ENCODE peak calls at places on chromosomes 4 and X, in eight cellular contexts. C, T, B, S, F, G, K and L are unnamed samples.

GRCh38 chr4:64538219-64538618 is 129.0 kb upstream of the TECRL start:
- DNase-seq in T (no peak), S (no peak), K (no peak), C (no peak), G (no peak), F (no peak), B (no peak), L (no peak)

GRCh38 chr4:68905598-68906237 is 45.9 kb downstream of the UGT2A3 start:
- DNase-seq in C (no peak), S (no peak), T (no peak), K (no peak), B (no peak), F (no peak), G (no peak), L (no peak)

GRCh38 chr4:142098900-142099299 is 462.5 kb downstream of the IL15 start:
- DNase-seq in F (no peak), C (no peak), K (no peak), G (no peak), B (no peak), T (no peak), S (no peak), L (no peak)

GRCh38 chr4:72111863-72112262 is 80.1 kb downstream of the NPFFR2 start:
- DNase-seq in F (no peak), S (no peak), C (no peak), T (no peak), B (no peak), G (no peak), K (no peak), L (no peak)

GRCh38 chr4:108889696-108890475 is 127.0 kb upstream of the ETNPPL start:
- DNase-seq in S (no peak), G (no peak), K (no peak), C (no peak), F (no peak), B (no peak), T (no peak), L (peak; percentile 22)

GRCh38 chrX:14027511-14028019 is 2.1 kb downstream of the GEMIN8 start:
- DNase-seq in T (no peak), K (no peak), B (peak; percentile 81), F (no peak), S (no peak), G (no peak), C (peak; percentile 96), L (no peak)

GRCh38 chrX:69741706-69742105 is 125.8 kb downstream of the EDA start:
- DNase-seq in S (no peak), K (no peak), G (no peak), T (no peak), B (no peak), F (no peak), C (peak; percentile 17), L (no peak)

GRCh38 chrX:65581661-65582339 is 47.2 kb upstream of the LAS1L start:
- DNase-seq in B (peak; percentile 79), S (no peak), F (no peak), G (peak; percentile 70), C (peak; percentile 68), T (peak; percentile 28), K (peak; percentile 58), L (no peak)

GRCh38 chrX:49761481-49761880 is 65.7 kb upstream of the PAGE1 start:
- DNase-seq in G (no peak), T (no peak), C (peak; percentile 13), S (no peak), K (no peak), F (no peak), B (peak; percentile 1), L (no peak)

GRCh38 chrX:108177321-108177990 is 85.9 kb downstream of the ATG4A start:
- DNase-seq in B (no peak), G (no peak), T (no peak), S (no peak), F (no peak), K (no peak), C (no peak), L (no peak)

GRCh38 chrX:130114141-130114561 is 3.9 kb upstream of the ELF4 start:
- DNase-seq in G (no peak), K (no peak), B (peak; percentile 58), F (no peak), T (no peak), S (no peak), C (peak; percentile 71), L (no peak)

GRCh38 chr4:88737304-88738015 is 39.8 kb upstream of the NAP1L5 start:
- DNase-seq in T (no peak), B (no peak), S (no peak), K (peak; percentile 47), F (no peak), C (peak; percentile 43), G (peak; percentile 78), L (no peak)

GRCh38 chr4:38237139-38237538 is 276.9 kb downstream of the PTTG2 start:
- DNase-seq in S (no peak), B (peak; percentile 49), C (peak; percentile 60), G (no peak), T (no peak), K (no peak), F (no peak), L (peak; percentile 32)

GRCh38 chr4:826508-827208 is 729 bp upstream of the CPLX1 start:
- DNase-seq in T (no peak), C (no peak), B (no peak), G (no peak), K (no peak), F (no peak), S (peak; percentile 42), L (no peak)

GRCh38 chr4:94575652-94576051 is 123.9 kb downstream of the PDLIM5 start:
- DNase-seq in G (no peak), S (no peak), T (no peak), B (no peak), K (no peak), F (no peak), C (no peak), L (no peak)

GRCh38 chr4:19936471-19936870 is 315.2 kb upstream of the SLIT2 start:
- DNase-seq in K (no peak), G (no peak), T (no peak), S (no peak), C (peak; percentile 73), F (no peak), B (peak; percentile 67), L (peak; percentile 38)

DNA sequence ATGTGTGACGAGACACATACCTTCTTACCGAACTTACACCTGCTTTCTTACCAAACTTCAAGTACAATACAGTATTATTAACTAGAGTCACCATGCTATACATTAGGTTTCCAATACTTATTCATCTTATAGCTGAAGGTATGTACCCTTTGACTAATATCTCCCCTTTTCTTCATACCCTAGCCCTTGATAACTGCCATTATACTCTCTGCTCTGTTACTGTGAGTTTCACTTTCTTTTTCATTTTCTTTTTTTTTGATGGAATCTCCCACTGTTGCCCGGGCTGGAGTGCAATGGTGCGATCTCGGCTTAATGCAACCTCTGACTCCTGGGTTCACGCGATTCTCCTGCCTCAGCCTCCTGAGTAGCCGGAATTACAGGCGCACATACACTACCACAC is 3.4 kb upstream of the PNMA5 start:
- DNase-seq in S (no peak), K (no peak), G (no peak), F (no peak), B (no peak), T (no peak), C (no peak), L (no peak)
- H3K4me3 ChIP-seq in S (no peak overlapping the region), K (no peak overlapping the region), G (no peak overlapping the region), F (no peak overlapping the region), B (no peak overlapping the region), T (no peak overlapping the region), C (no peak overlapping the region), L (no peak overlapping the region)

GRCh38 chr4:169941141-169941540 is 85.1 kb downstream of the MFAP3L start:
- DNase-seq in K (no peak), C (no peak), B (no peak), G (no peak), F (no peak), T (no peak), S (no peak), L (no peak)

GRCh38 chr4:169945636-169946035 is 80.6 kb downstream of the MFAP3L start:
- DNase-seq in F (no peak), K (no peak), C (no peak), T (no peak), S (no peak), B (no peak), G (no peak), L (no peak)

GRCh38 chr4:169934794-169935400 is 91.3 kb downstream of the MFAP3L start:
- DNase-seq in K (no peak), B (no peak), F (no peak), C (no peak), G (no peak), S (no peak), T (no peak), L (no peak)

GRCh38 chr4:169940460-169940859 is 85.7 kb downstream of the MFAP3L start:
- DNase-seq in T (no peak), B (no peak), G (no peak), S (no peak), C (no peak), F (no peak), K (no peak), L (no peak)
- TF ChIP-seq CTCF in T (no peak), B (no peak), G (no peak), S (no peak), C (peak; percentile 2), F (no peak), K (no peak), L (no peak)

DNA sequence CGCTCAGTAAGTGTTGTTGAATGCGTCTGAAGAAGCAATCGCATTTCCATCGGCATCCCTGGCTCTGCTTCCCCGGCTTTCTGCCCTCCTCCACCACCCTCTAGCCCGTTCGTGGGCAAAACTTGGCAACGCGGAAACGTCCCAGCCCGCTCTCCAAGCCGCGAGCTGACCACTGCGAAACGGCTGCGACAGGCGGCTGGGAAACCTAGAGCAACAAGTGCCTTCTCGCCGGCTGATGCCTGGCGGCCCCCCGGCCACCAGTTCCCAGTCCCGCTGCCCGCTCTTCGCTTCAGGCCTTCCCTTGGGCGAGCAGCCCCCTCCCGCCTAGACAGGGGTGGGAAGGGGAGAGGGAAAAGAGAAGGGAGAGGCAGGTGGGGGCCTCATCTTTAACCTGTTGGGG is 837 bp downstream of the CITED1 start:
- DNase-seq in F (no peak), K (no peak), B (no peak), T (no peak), S (no peak), C (no peak), G (no peak), L (no peak)
- H3K4me3 ChIP-seq in F (peak overlapping the region; percentile 67), K (peak overlapping the region; percentile 26), B (no peak overlapping the region), T (peak overlapping the region; percentile 32), S (peak overlapping the region; percentile 43), C (no peak overlapping the region), G (peak overlapping the region; percentile 25), L (no peak overlapping the region)

DNA sequence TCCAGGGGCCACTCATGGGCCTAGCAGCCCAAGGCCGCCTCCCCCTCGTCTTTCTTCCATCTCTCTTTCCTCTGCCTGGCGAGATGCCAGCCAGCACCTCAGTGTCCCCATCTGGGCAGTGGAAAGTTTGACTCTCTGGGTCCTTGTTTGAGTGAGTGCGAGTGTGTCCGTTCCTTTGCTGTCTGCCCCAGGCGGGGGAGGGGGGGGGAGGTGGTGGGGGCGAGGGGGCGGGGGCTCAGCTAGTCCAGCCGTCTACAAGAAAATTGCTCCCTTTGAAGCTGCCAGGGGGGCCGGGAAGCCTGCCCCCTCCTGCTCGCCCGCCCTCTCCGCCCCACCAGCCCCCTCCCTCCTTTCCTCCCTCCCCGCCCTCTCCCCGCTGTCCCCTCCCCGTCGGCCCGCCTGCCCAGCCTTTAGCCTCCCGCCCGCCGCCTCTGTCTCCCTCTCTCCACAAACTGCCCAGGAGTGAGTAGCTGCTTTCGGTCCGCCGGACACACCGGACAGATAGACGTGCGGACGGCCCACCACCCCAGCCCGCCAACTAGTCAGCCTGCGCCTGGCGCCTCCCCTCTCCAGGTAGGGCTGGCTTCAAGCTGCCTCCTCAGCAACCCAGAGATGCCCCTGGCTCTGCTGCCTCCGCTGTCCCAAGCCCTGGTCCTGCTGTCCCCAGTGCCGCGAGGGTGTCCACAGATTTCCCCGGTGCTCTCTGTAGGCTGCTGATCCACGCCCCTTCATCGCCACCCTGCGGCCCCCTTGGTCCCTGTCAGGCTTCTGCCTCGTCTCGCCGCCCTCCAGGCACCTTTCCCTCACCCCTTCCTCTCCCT is at the start of gene BGN:
- DNase-seq in S (no peak), F (no peak), K (peak; percentile 60), C (peak; percentile 34), B (peak; percentile 75), G (peak; percentile 62), T (no peak), L (no peak)
- TF ChIP-seq CTCF in S (peak; percentile 36), F (peak; percentile 23), K (peak; percentile 17), C (peak; percentile 35), B (peak; percentile 43), G (peak; percentile 45), T (peak; percentile 44), L (peak; percentile 27)